ENCODE peak calls at places on chromosomes 4 and X, in six cellular contexts. A is AG09309; V is K562; P is CD8-positive, alpha-beta T cell; U is transverse colon; D is right atrium auricular region. B is an unnamed sample.

GRCh38 chr4:141028024-141028529 is 105.2 kb downstream of the RNF150 start:
- DNase-seq in A (peak), V (no peak), P (no peak), U (no peak), D (no peak), B (no peak)

GRCh38 chrX:1334854-1335253 is 1.7 kb upstream of the IL3RA start:
- DNase-seq in A (no peak), V (no peak), P (no peak), U (peak), D (no peak), B (no peak)

GRCh38 chrX:40931921-40932320 is 153.3 kb upstream of the USP9X start:
- DNase-seq in A (no peak), V (peak), P (no peak), U (no peak), D (no peak), B (peak)

GRCh38 chr4:57182132-57182874 is 72.1 kb upstream of the IGFBP7 start:
- DNase-seq in A (no peak), V (no peak), P (no peak), U (no peak), D (peak), B (peak)

GRCh38 chr4:138938371-138938699 is 77.2 kb upstream of the NOCT start:
- DNase-seq in A (peak), V (peak), P (no peak), U (no peak), D (no peak), B (no peak)

GRCh38 chr4:5774416-5775056 is 63.5 kb downstream of the EVC start:
- DNase-seq in A (no peak), V (no peak), P (no peak), U (no peak), D (peak), B (no peak)

GRCh38 chr4:71209161-71209560 is 129.7 kb upstream of the SLC4A4 start:
- DNase-seq in A (no peak), V (no peak), P (no peak), U (no peak), D (no peak), B (no peak)

GRCh38 chr4:164700471-164700870 is 53.5 kb upstream of the SMIM31 start:
- DNase-seq in A (no peak), V (peak), P (no peak), U (no peak), D (no peak), B (no peak)

GRCh38 chr4:101183658-101184373 is 163.5 kb downstream of the PPP3CA start:
- DNase-seq in A (no peak), V (no peak), P (no peak), U (no peak), D (no peak), B (no peak)

GRCh38 chr4:28966982-28967381 is 1753.2 kb upstream of the PCDH7 start:
- DNase-seq in A (peak), V (no peak), P (no peak), U (no peak), D (no peak), B (no peak)

GRCh38 chrX:79524642-79525041 is 157.5 kb upstream of the ITM2A start:
- DNase-seq in A (no peak), V (no peak), P (no peak), U (no peak), D (no peak), B (no peak)

GRCh38 chr4:107472265-107472948 is 247.6 kb downstream of the PAPSS1 start:
- DNase-seq in A (no peak), V (no peak), P (no peak), U (no peak), D (no peak), B (no peak)

GRCh38 chr4:153634737-153635353 is 49.2 kb upstream of the TLR2 start:
- DNase-seq in A (no peak), V (peak), P (no peak), U (no peak), D (no peak), B (no peak)

GRCh38 chr4:84804126-84804525 is 162.4 kb downstream of the WDFY3 start:
- DNase-seq in A (peak), V (no peak), P (no peak), U (no peak), D (no peak), B (no peak)

GRCh38 chrX:16839852-16840460 is 30.2 kb downstream of the RBBP7 start:
- DNase-seq in A (no peak), V (peak), P (no peak), U (no peak), D (no peak), B (no peak)

GRCh38 chr4:122621010-122621616 is at the start of gene IL21:
- DNase-seq in A (no peak), V (no peak), P (no peak), U (no peak), D (no peak), B (no peak)

GRCh38 chr4:80710748-80711451 is 319.6 kb upstream of the BMP3 start:
- DNase-seq in A (no peak), V (no peak), P (no peak), U (no peak), D (no peak), B (no peak)

GRCh38 chr4:95761441-95761840 is 78.5 kb upstream of the PDHA2 start:
- DNase-seq in A (no peak), V (no peak), P (no peak), U (no peak), D (no peak), B (no peak)

GRCh38 chr4:6153874-6154273 is 46.5 kb downstream of the JAKMIP1 start:
- DNase-seq in A (no peak), V (no peak), P (no peak), U (no peak), D (no peak), B (no peak)

GRCh38 chr4:147821555-147821954 is 89.7 kb downstream of the ARHGAP10 start:
- DNase-seq in A (no peak), V (no peak), P (no peak), U (no peak), D (no peak), B (no peak)

GRCh38 chr4:5955201-5955821 is 62.4 kb upstream of the CRMP1 start:
- DNase-seq in A (no peak), V (no peak), P (no peak), U (no peak), D (no peak), B (peak)

GRCh38 chrX:76971393-76972376 is 475.5 kb upstream of the FGF16 start:
- DNase-seq in A (no peak), V (no peak), P (no peak), U (no peak), D (no peak), B (no peak)

GRCh38 chrX:38061335-38061734 is 55.0 kb downstream of the SYTL5 start:
- DNase-seq in A (no peak), V (peak), P (no peak), U (no peak), D (no peak), B (no peak)

GRCh38 chr4:80926446-80926845 is 104.1 kb upstream of the BMP3 start:
- DNase-seq in A (no peak), V (no peak), P (no peak), U (no peak), D (no peak), B (no peak)

GRCh38 chrX:107880054-107880610 is 54.5 kb downstream of the MID2 start:
- DNase-seq in A (no peak), V (no peak), P (no peak), U (no peak), D (no peak), B (peak)

GRCh38 chr4:37561803-37562207 is 124.4 kb downstream of the RELL1 start:
- DNase-seq in A (no peak), V (peak), P (no peak), U (no peak), D (no peak), B (no peak)

GRCh38 chrX:48968377-48968776 is 3.3 kb downstream of the KCND1 start:
- DNase-seq in A (no peak), V (no peak), P (no peak), U (no peak), D (no peak), B (no peak)

GRCh38 chrX:42524374-42524773 is 253.6 kb downstream of the PPP1R2C start:
- DNase-seq in A (peak), V (no peak), P (no peak), U (no peak), D (no peak), B (no peak)

GRCh38 chr4:71107732-71108131 is 114.3 kb downstream of the DCK start:
- DNase-seq in A (no peak), V (no peak), P (no peak), U (no peak), D (no peak), B (no peak)

GRCh38 chrX:118325453-118325852 is 20.5 kb upstream of the WDR44 start:
- DNase-seq in A (no peak), V (peak), P (no peak), U (no peak), D (no peak), B (no peak)

GRCh38 chr4:1973661-1974060 is 35.1 kb downstream of the NELFA start:
- DNase-seq in A (no peak), V (no peak), P (no peak), U (no peak), D (no peak), B (no peak)

GRCh38 chr4:148238086-148238485 is 204.1 kb downstream of the NR3C2 start:
- DNase-seq in A (no peak), V (no peak), P (no peak), U (no peak), D (no peak), B (no peak)

B was measured in thyroid gland.